ENCODE peak calls at places on chromosomes 4 and X, in eight cellular contexts. O is right lobe of liver, T is IMR-90, V is Calu3, W is suprapubic skin, D is GM12865, E is GM12864, R is choroid plexus epithelial cell. C is an unnamed sample.
A peak's percentile ranks its signal among the peaks of the same experiment; 100 is the strongest.

GRCh38 chr4:173635395-173635794 is 105.4 kb upstream of the HAND2 start:
- DNase-seq in O (no peak), T (no peak), V (no peak), W (no peak), D (no peak), E (no peak), R (no peak), C (no peak)

GRCh38 chr4:133624744-133625143 is 475.6 kb downstream of the PCDH10 start:
- DNase-seq in O (no peak), T (no peak), V (peak; percentile 1), W (no peak), D (no peak), E (no peak), R (peak; percentile 30), C (no peak)

GRCh38 chrX:19625612-19626011 is 110.3 kb upstream of the MAP3K15 start:
- DNase-seq in O (no peak), T (no peak), V (no peak), W (no peak), D (peak; percentile 19), E (no peak), R (no peak), C (peak; percentile 9)

GRCh38 chr4:108433832-108434231 is 186.5 kb upstream of the RPL34 start:
- DNase-seq in O (no peak), T (peak; percentile 93), V (no peak), W (no peak), D (no peak), E (no peak), R (peak; percentile 64), C (peak; percentile 47)

GRCh38 chr4:84965558-84966381 is 720 bp downstream of the WDFY3 start:
- DNase-seq in O (peak; percentile 65), T (peak; percentile 17), V (peak; percentile 44), W (peak; percentile 71), D (peak; percentile 18), E (no peak), R (peak; percentile 29), C (peak; percentile 32)

GRCh38 chrX:130091976-130092522 is 18.2 kb downstream of the ELF4 start:
- DNase-seq in O (peak; percentile 54), T (no peak), V (no peak), W (no peak), D (peak; percentile 94), E (peak; percentile 84), R (no peak), C (no peak)

GRCh38 chrX:19382500-19383145 is 38.9 kb downstream of the PDHA1 start:
- DNase-seq in O (peak; percentile 57), T (peak; percentile 32), V (peak; percentile 75), W (no peak), D (peak; percentile 62), E (peak; percentile 2), R (peak; percentile 56), C (peak; percentile 33)

GRCh38 chrX:68995780-68996551 is 167.1 kb downstream of the EFNB1 start:
- DNase-seq in O (no peak), T (peak; percentile 78), V (no peak), W (peak; percentile 50), D (no peak), E (no peak), R (peak; percentile 54), C (peak; percentile 70)

GRCh38 chrX:107629533-107629909 is 1.2 kb downstream of the PRPS1 start:
- DNase-seq in O (no peak), T (peak; percentile 36), V (peak; percentile 18), W (no peak), D (peak; percentile 19), E (no peak), R (peak; percentile 53), C (peak; percentile 42)

GRCh38 chrX:151151668-151152267 is 24.6 kb upstream of the GPR50 start:
- DNase-seq in O (no peak), T (peak; percentile 54), V (peak; percentile 17), W (no peak), D (peak; percentile 52), E (peak; percentile 12), R (peak; percentile 72), C (peak; percentile 53)

GRCh38 chrX:21989415-21989814 is 42.7 kb upstream of the PHEX start:
- DNase-seq in O (no peak), T (no peak), V (no peak), W (no peak), D (peak; percentile 47), E (no peak), R (no peak), C (no peak)

GRCh38 chr4:123892997-123893745 is 496.6 kb downstream of the SPRY1 start:
- DNase-seq in O (no peak), T (peak; percentile 24), V (no peak), W (no peak), D (no peak), E (no peak), R (peak; percentile 44), C (peak; percentile 76)

GRCh38 chr4:120865985-120866384 is 56.5 kb downstream of the PRDM5 start:
- DNase-seq in O (no peak), T (peak; percentile 31), V (no peak), W (no peak), D (peak; percentile 9), E (no peak), R (no peak), C (no peak)

GRCh38 chrX:12647230-12647629 is 144.0 kb upstream of the PRPS2 start:
- DNase-seq in O (no peak), T (no peak), V (no peak), W (no peak), D (no peak), E (no peak), R (no peak), C (no peak)

GRCh38 chr4:94673961-94674360 is 83.8 kb upstream of the BMPR1B start:
- DNase-seq in O (no peak), T (no peak), V (no peak), W (no peak), D (no peak), E (no peak), R (no peak), C (no peak)

GRCh38 chr4:94671113-94671512 is 86.6 kb upstream of the BMPR1B start:
- DNase-seq in O (no peak), T (no peak), V (no peak), W (no peak), D (no peak), E (no peak), R (no peak), C (no peak)

GRCh38 chr4:94680131-94680862 is 77.5 kb upstream of the BMPR1B start:
- DNase-seq in O (no peak), T (no peak), V (no peak), W (no peak), D (no peak), E (no peak), R (no peak), C (no peak)

GRCh38 chr4:94678896-94679295 is 78.9 kb upstream of the BMPR1B start:
- DNase-seq in O (no peak), T (peak; percentile 18), V (no peak), W (no peak), D (no peak), E (no peak), R (no peak), C (peak; percentile 16)

GRCh38 chr4:94676910-94677309 is 80.8 kb upstream of the BMPR1B start:
- DNase-seq in O (no peak), T (peak; percentile 38), V (no peak), W (no peak), D (no peak), E (no peak), R (peak; percentile 58), C (no peak)
- TF ChIP-seq CTCF in O (no peak), T (no peak), V (no peak), W (no peak), D (no peak), E (no peak), R (no peak), C (no peak)

DNA sequence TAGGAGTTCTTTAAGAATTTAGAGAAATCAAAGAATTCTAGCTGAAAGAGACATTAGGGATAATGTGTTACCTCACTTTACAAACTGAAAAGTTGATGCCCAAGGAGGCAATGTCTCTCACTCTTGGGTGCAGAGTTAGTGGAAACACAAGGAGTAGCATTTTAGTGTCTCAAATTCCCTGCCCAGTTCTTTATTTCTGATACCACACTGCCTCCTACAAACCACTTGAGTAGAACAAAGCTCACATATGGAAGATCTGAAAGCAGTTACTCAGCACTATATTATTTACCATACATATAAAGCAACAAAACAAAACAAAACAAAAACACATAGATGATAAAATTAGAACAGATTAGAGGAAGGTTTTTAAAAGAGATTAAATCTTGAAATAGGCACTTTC is 124.2 kb downstream of the REELD1 start:
- DNase-seq in O (no peak), T (peak; percentile 6), V (no peak), W (no peak), D (peak; percentile 14), E (no peak), R (peak; percentile 43), C (peak; percentile 23)
- TF ChIP-seq CTCF in O (no peak), T (peak; percentile 22), V (no peak), W (no peak), D (no peak), E (peak; percentile 9), R (no peak), C (no peak)

DNA sequence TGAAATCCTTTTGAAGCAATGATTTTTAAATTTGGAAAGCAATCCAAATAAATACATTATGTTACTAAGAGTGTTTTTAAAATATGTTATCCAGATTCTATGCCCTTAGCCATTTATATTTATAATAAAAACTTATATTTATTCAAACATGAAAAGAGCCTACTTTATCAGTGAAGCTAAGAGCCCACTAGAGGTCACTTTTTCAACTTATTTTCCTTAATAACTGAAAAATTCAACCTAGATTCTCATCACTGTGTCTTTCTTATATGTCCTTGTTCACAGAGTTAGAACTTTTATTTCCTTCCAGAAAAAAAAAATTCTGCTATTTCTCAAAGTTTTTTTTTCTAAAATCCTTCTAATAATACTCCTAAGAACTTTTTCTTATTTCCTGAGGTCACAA is 23.9 kb downstream of the PRDM8 start:
- DNase-seq in O (no peak), T (peak; percentile 61), V (no peak), W (no peak), D (no peak), E (no peak), R (peak; percentile 55), C (peak; percentile 65)
- TF ChIP-seq CTCF in O (peak; percentile 30), T (peak; percentile 54), V (no peak), W (no peak), D (no peak), E (peak; percentile 4), R (peak; percentile 53), C (peak; percentile 56)

GRCh38 chrX:119728487-119728886 is 29.9 kb upstream of the SOWAHD start:
- DNase-seq in O (no peak), T (no peak), V (peak; percentile 15), W (no peak), D (no peak), E (no peak), R (no peak), C (no peak)
- TF ChIP-seq CTCF in O (no peak), T (no peak), V (no peak), W (no peak), D (no peak), E (peak; percentile 51), R (peak; percentile 24), C (no peak)

DNA sequence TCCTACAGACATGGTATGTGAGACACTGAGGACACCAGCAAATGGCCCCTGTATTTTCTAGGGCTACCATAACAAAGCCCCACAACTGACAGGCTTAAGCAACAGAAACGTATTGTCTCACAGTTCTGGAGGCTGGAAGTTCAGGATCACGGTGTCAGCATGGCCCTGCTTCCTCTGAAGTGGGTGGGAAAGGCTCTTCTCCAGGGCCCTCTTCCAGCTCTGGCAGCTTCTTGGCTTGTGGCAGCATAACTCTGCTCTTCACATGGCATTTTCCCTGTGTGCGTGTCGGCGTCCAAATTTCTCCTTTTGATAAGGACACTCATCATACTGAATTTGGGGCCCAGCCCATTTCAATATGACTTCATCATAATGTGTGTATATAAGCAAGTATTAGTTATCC is 304.3 kb downstream of the EVC2 start:
- DNase-seq in O (no peak), T (no peak), V (no peak), W (no peak), D (no peak), E (no peak), R (no peak), C (no peak)
- TF ChIP-seq CTCF in O (no peak), T (no peak), V (no peak), W (no peak), D (no peak), E (no peak), R (no peak), C (no peak)